ENCODE peak calls at places on chromosomes 16 and 17, in four cellular contexts. Q is T-cell; U is hypothalamus; K is activated CD4-positive, alpha-beta T cell treated with anti-CD3 and anti-CD28 coated beads, Interleukin-2, amount 50 U/mL, for 4 hours. Y is an unnamed sample.

GRCh38 chr17:1027044-1027443 is 30.1 kb downstream of the TIMM22 start:
- DNase-seq in Q (no peak), U (no peak), K (no peak), Y (no peak)

GRCh38 chr17:41648411-41649195 is 24.2 kb upstream of the KRT17 start:
- DNase-seq in U (peak), K (peak), Q (peak), Y (peak)

GRCh38 chr17:60356947-60357346 is 35.0 kb downstream of the USP32 start:
- DNase-seq in U (no peak), Q (no peak), K (no peak), Y (no peak)

GRCh38 chr17:21213491-21214014 is 408 bp downstream of the TMEM11 start:
- DNase-seq in U (no peak), K (peak), Q (peak), Y (no peak)

GRCh38 chr16:69711115-69711740 is 15.1 kb downstream of the NQO1 start:
- DNase-seq in Q (no peak), K (no peak), U (no peak), Y (peak)

GRCh38 chr17:82386881-82387498 is 15.4 kb downstream of the UTS2R start:
- DNase-seq in Q (no peak), K (no peak), U (no peak), Y (no peak)

GRCh38 chr17:43579570-43580140 is 33.5 kb upstream of the ETV4 start:
- DNase-seq in Q (no peak), K (no peak), U (no peak), Y (no peak)

GRCh38 chr17:4850236-4850635 is 17.1 kb downstream of the MINK1 start:
- DNase-seq in K (no peak), Q (no peak), U (no peak), Y (no peak)

GRCh38 chr16:2752850-2753522 is 548 bp downstream of the SRRM2 start:
- DNase-seq in U (peak), Q (peak), K (peak), Y (peak)

GRCh38 chr16:80569440-80570105 is 28.8 kb downstream of the DYNLRB2 start:
- DNase-seq in K (peak), U (no peak), Q (peak), Y (peak)

GRCh38 chr17:45336390-45337182 is 19.8 kb upstream of the MAP3K14 start:
- DNase-seq in Q (no peak), U (no peak), K (no peak), Y (no peak)

GRCh38 chr16:2968368-2968737 is 795 bp upstream of the PAQR4 start:
- DNase-seq in Q (no peak), U (no peak), K (no peak), Y (no peak)

GRCh38 chr16:86570542-86571196 is 4.0 kb downstream of the FOXC2 start:
- DNase-seq in Q (no peak), K (no peak), U (no peak), Y (no peak)

GRCh38 chr17:7295230-7296180 is 1.1 kb upstream of the YBX2 start:
- DNase-seq in U (no peak), K (no peak), Q (no peak), Y (no peak)

GRCh38 chr16:2675021-2675420 is 7.3 kb upstream of the KCTD5 start:
- DNase-seq in K (no peak), U (no peak), Q (no peak), Y (no peak)

GRCh38 chr17:59476413-59476812 is 89.0 kb upstream of the DHX40 start:
- DNase-seq in K (no peak), Q (no peak), U (no peak), Y (no peak)

GRCh38 chr16:86457621-86458456 is 52.5 kb upstream of the FOXF1 start:
- DNase-seq in Q (no peak), U (no peak), K (no peak), Y (no peak)

GRCh38 chr17:81898029-81898866 is 3.8 kb upstream of the NPB start:
- DNase-seq in Q (no peak), U (no peak), K (no peak), Y (no peak)

GRCh38 chr16:52537463-52537862 is 9.5 kb downstream of the TOX3 start:
- DNase-seq in K (no peak), Q (no peak), U (no peak), Y (no peak)

GRCh38 chr16:21654881-21655280 is 2.5 kb upstream of the IGSF6 start:
- DNase-seq in Q (no peak), K (no peak), U (no peak), Y (no peak)

GRCh38 chr16:88403794-88404581 is 21.2 kb downstream of the ZNF469 start:
- DNase-seq in K (no peak), U (no peak), Q (no peak), Y (no peak)

GRCh38 chr17:61408151-61409041 is 8.8 kb downstream of the TBX2 start:
- DNase-seq in Q (no peak), U (no peak), K (no peak), Y (peak)

GRCh38 chr16:18784917-18785623 is 5.1 kb downstream of the RPS15A start:
- DNase-seq in K (no peak), U (no peak), Q (no peak), Y (no peak)

GRCh38 chr17:17433260-17433659 is 43.5 kb upstream of the MED9 start:
- DNase-seq in U (no peak), Q (no peak), K (no peak), Y (no peak)

GRCh38 chr17:78705071-78705470 is 77.0 kb downstream of the CYTH1 start:
- DNase-seq in Q (no peak), U (peak), K (no peak), Y (no peak)